ENCODE peak calls at places on chromosomes 12 and 14, in nine cellular contexts. Z is activated CD4-positive, alpha-beta T cell treated with anti-CD3 and anti-CD28 coated beads, Interleukin-2, amount 10 ng/mL, durations not matched to agents 7 days and 5 days; L is B cell; F is A549; G is NCI-H460; J is stimulated activated CD8-positive, alpha-beta memory T cell treated with anti-CD3 and anti-CD28 coated beads, Interleukin-4, amount 100 ng/mL, for 4 hours; H is foreskin melanocyte; X is Kasumi-1; V is stomach. E is an unnamed sample.

GRCh38 chr12:43222796-43223195 is 329.2 kb downstream of the ADAMTS20 start:
- DNase-seq in G (no peak), V (no peak), H (no peak), Z (no peak), L (no peak), X (no peak), J (no peak), F (no peak), E (no peak)

GRCh38 chr14:41362134-41362533 is 244.5 kb upstream of the LRFN5 start:
- DNase-seq in X (no peak), J (no peak), Z (no peak), L (no peak), F (no peak), G (no peak), V (no peak), H (no peak), E (no peak)

GRCh38 chr12:123528858-123529257 is 4.7 kb downstream of the RILPL1 start:
- DNase-seq in G (no peak), X (no peak), V (no peak), Z (no peak), L (no peak), J (no peak), H (no peak), F (no peak), E (no peak)

GRCh38 chr12:123118397-123118945 is 32.4 kb downstream of the PITPNM2 start:
- DNase-seq in J (no peak), V (no peak), X (no peak), L (no peak), Z (no peak), H (no peak), G (no peak), F (no peak), E (no peak)

GRCh38 chr12:51759175-51759574 is 89.3 kb downstream of the FIGNL2 start:
- DNase-seq in F (no peak), H (peak; percentile 66), L (no peak), X (no peak), J (no peak), Z (no peak), V (no peak), G (no peak), E (no peak)

GRCh38 chr12:66182956-66183355 is 6.1 kb upstream of the IRAK3 start:
- DNase-seq in G (no peak), L (no peak), J (no peak), H (no peak), V (no peak), Z (no peak), F (no peak), X (no peak), E (no peak)

GRCh38 chr12:132955094-132955932 is 793 bp downstream of the ZNF605 start:
- DNase-seq in G (peak; percentile 52), F (peak; percentile 21), X (no peak), J (no peak), V (peak; percentile 28), H (peak; percentile 29), Z (no peak), L (peak; percentile 65), E (peak; percentile 45)

GRCh38 chr12:121413917-121414316 is 14.0 kb downstream of the RNF34 start:
- DNase-seq in Z (no peak), X (no peak), G (no peak), H (no peak), J (no peak), F (no peak), V (no peak), L (no peak), E (no peak)

GRCh38 chr14:53034688-53035087 is 83.8 kb upstream of the FERMT2 start:
- DNase-seq in Z (no peak), L (no peak), V (no peak), F (no peak), G (no peak), J (no peak), H (no peak), X (no peak), E (no peak)

GRCh38 chr14:86022031-86022629 is 492.2 kb downstream of the FLRT2 start:
- DNase-seq in L (no peak), Z (no peak), V (no peak), F (no peak), G (peak; percentile 85), H (peak; percentile 83), J (no peak), X (no peak), E (no peak)

GRCh38 chr12:38488866-38489265 is 172.3 kb downstream of the ALG10B start:
- DNase-seq in J (no peak), G (no peak), H (no peak), Z (no peak), L (no peak), V (no peak), X (no peak), F (no peak), E (no peak)

GRCh38 chr12:104263580-104264358 is 39.8 kb upstream of the EID3 start:
- DNase-seq in J (no peak), H (no peak), L (no peak), F (no peak), V (no peak), Z (no peak), G (no peak), X (peak; percentile 11), E (no peak)

GRCh38 chr14:75491376-75491978 is 30.8 kb upstream of the BATF start:
- DNase-seq in X (no peak), H (no peak), L (no peak), G (no peak), F (no peak), J (no peak), Z (no peak), V (no peak), E (no peak)

GRCh38 chr12:19967001-19967400 is 401.3 kb upstream of the PDE3A start:
- DNase-seq in J (no peak), X (no peak), Z (no peak), G (peak; percentile 89), V (no peak), L (no peak), H (no peak), F (no peak), E (no peak)